ENCODE peak calls at places on chromosomes 12 and 14, in seven cellular contexts. One of them, this sample, is unnamed.

GRCh38 chr12:25276199-25276937 is 25.6 kb upstream of the KRAS start:
- DNase-seq in SW 1271: peak; percentile 43
- DNase-seq in neural progenitor cell: no peak
- DNase-seq in GM20000: no peak
- DNase-seq in renal cortical epithelial cell: peak; percentile 92
- DNase-seq in posterior cingulate gyrus: no peak
- DNase-seq in aorta: no peak
- DNase-seq in this sample: no peak

GRCh38 chr12:98162906-98163678 is 352.3 kb upstream of the TMPO start:
- DNase-seq in SW 1271: no peak
- DNase-seq in aorta: no peak
- DNase-seq in renal cortical epithelial cell: no peak
- DNase-seq in posterior cingulate gyrus: no peak
- DNase-seq in GM20000: no peak
- DNase-seq in neural progenitor cell: peak; percentile 47
- DNase-seq in this sample: no peak

GRCh38 chr12:103538397-103538796 is 42.6 kb upstream of the C12orf42 start:
- DNase-seq in aorta: no peak
- DNase-seq in GM20000: no peak
- DNase-seq in SW 1271: peak; percentile 4
- DNase-seq in posterior cingulate gyrus: no peak
- DNase-seq in renal cortical epithelial cell: peak; percentile 66
- DNase-seq in neural progenitor cell: no peak
- DNase-seq in this sample: no peak

GRCh38 chr14:36055052-36055378 is 121.5 kb downstream of the PTCSC3 start:
- DNase-seq in neural progenitor cell: no peak
- DNase-seq in aorta: no peak
- DNase-seq in posterior cingulate gyrus: no peak
- DNase-seq in renal cortical epithelial cell: no peak
- DNase-seq in SW 1271: no peak
- DNase-seq in GM20000: no peak
- DNase-seq in this sample: no peak

GRCh38 chr12:26614217-26614616 is 218.8 kb downstream of the ITPR2 start:
- DNase-seq in neural progenitor cell: peak; percentile 53
- DNase-seq in posterior cingulate gyrus: peak; percentile 25
- DNase-seq in SW 1271: peak; percentile 36
- DNase-seq in renal cortical epithelial cell: peak; percentile 23
- DNase-seq in GM20000: peak; percentile 6
- DNase-seq in aorta: no peak
- DNase-seq in this sample: no peak

GRCh38 chr14:75910048-75910447 is 71.7 kb downstream of the TGFB3 start:
- DNase-seq in posterior cingulate gyrus: no peak
- DNase-seq in aorta: no peak
- DNase-seq in neural progenitor cell: no peak
- DNase-seq in renal cortical epithelial cell: no peak
- DNase-seq in SW 1271: no peak
- DNase-seq in GM20000: no peak
- DNase-seq in this sample: no peak

GRCh38 chr14:106210650-106211049 is 684.3 kb downstream of the TMEM121 start:
- DNase-seq in posterior cingulate gyrus: no peak
- DNase-seq in SW 1271: no peak
- DNase-seq in renal cortical epithelial cell: no peak
- DNase-seq in GM20000: peak; percentile 8
- DNase-seq in aorta: no peak
- DNase-seq in neural progenitor cell: no peak
- DNase-seq in this sample: no peak

GRCh38 chr14:47438650-47439140 is 236.7 kb downstream of the MDGA2 start:
- DNase-seq in SW 1271: peak; percentile 3
- DNase-seq in neural progenitor cell: no peak
- DNase-seq in aorta: no peak
- DNase-seq in renal cortical epithelial cell: peak; percentile 99
- DNase-seq in GM20000: no peak
- DNase-seq in posterior cingulate gyrus: no peak
- DNase-seq in this sample: no peak

GRCh38 chr14:91315844-91316267 is 71.4 kb upstream of the GPR68 start:
- DNase-seq in posterior cingulate gyrus: no peak
- DNase-seq in GM20000: peak; percentile 89
- DNase-seq in SW 1271: no peak
- DNase-seq in aorta: no peak
- DNase-seq in renal cortical epithelial cell: no peak
- DNase-seq in neural progenitor cell: no peak
- DNase-seq in this sample: no peak

GRCh38 chr12:25694072-25694471 is 141.0 kb upstream of the LMNTD1 start:
- DNase-seq in aorta: no peak
- DNase-seq in neural progenitor cell: no peak
- DNase-seq in renal cortical epithelial cell: no peak
- DNase-seq in GM20000: no peak
- DNase-seq in SW 1271: peak; percentile 48
- DNase-seq in posterior cingulate gyrus: no peak
- DNase-seq in this sample: no peak

GRCh38 chr14:75823334-75823733 is 158.5 kb downstream of the TGFB3 start:
- DNase-seq in SW 1271: no peak
- DNase-seq in neural progenitor cell: no peak
- DNase-seq in GM20000: no peak
- DNase-seq in posterior cingulate gyrus: no peak
- DNase-seq in renal cortical epithelial cell: no peak
- DNase-seq in aorta: peak; percentile 64
- DNase-seq in this sample: no peak

GRCh38 chr14:36426836-36427235 is 93.2 kb downstream of the NKX2-1 start:
- DNase-seq in aorta: no peak
- DNase-seq in renal cortical epithelial cell: no peak
- DNase-seq in neural progenitor cell: no peak
- DNase-seq in SW 1271: no peak
- DNase-seq in posterior cingulate gyrus: no peak
- DNase-seq in GM20000: no peak
- DNase-seq in this sample: no peak

GRCh38 chr12:67002711-67003110 is 266.4 kb upstream of the CAND1 start:
- DNase-seq in GM20000: no peak
- DNase-seq in renal cortical epithelial cell: peak; percentile 60
- DNase-seq in SW 1271: no peak
- DNase-seq in neural progenitor cell: no peak
- DNase-seq in aorta: no peak
- DNase-seq in posterior cingulate gyrus: no peak
- DNase-seq in this sample: no peak

GRCh38 chr12:9030776-9031175 is 41.4 kb downstream of the KLRG1 start:
- DNase-seq in GM20000: no peak
- DNase-seq in SW 1271: no peak
- DNase-seq in aorta: no peak
- DNase-seq in renal cortical epithelial cell: no peak
- DNase-seq in neural progenitor cell: peak; percentile 20
- DNase-seq in posterior cingulate gyrus: no peak
- DNase-seq in this sample: no peak

GRCh38 chr14:54637829-54638446 is 71.0 kb downstream of the SAMD4A start:
- DNase-seq in SW 1271: no peak
- DNase-seq in neural progenitor cell: no peak
- DNase-seq in posterior cingulate gyrus: no peak
- DNase-seq in GM20000: no peak
- DNase-seq in renal cortical epithelial cell: no peak
- DNase-seq in aorta: no peak
- DNase-seq in this sample: no peak

GRCh38 chr12:108568653-108569154 is 6.3 kb downstream of the ISCU start:
- DNase-seq in posterior cingulate gyrus: no peak
- DNase-seq in renal cortical epithelial cell: no peak
- DNase-seq in SW 1271: no peak
- DNase-seq in aorta: no peak
- DNase-seq in neural progenitor cell: no peak
- DNase-seq in GM20000: peak; percentile 78
- DNase-seq in this sample: no peak

GRCh38 chr12:113109872-113110623 is 25.5 kb downstream of the RASAL1 start:
- DNase-seq in renal cortical epithelial cell: no peak
- DNase-seq in aorta: peak; percentile 18
- DNase-seq in GM20000: no peak
- DNase-seq in SW 1271: no peak
- DNase-seq in posterior cingulate gyrus: no peak
- DNase-seq in neural progenitor cell: no peak
- DNase-seq in this sample: no peak

GRCh38 chr14:94180655-94181271 is 6.6 kb downstream of the PPP4R4 start:
- DNase-seq in GM20000: peak; percentile 55
- DNase-seq in posterior cingulate gyrus: no peak
- DNase-seq in aorta: no peak
- DNase-seq in renal cortical epithelial cell: peak; percentile 60
- DNase-seq in SW 1271: peak; percentile 74
- DNase-seq in neural progenitor cell: peak; percentile 42
- DNase-seq in this sample: no peak

GRCh38 chr14:90111895-90112534 is 50.2 kb downstream of the KCNK13 start:
- DNase-seq in SW 1271: no peak
- DNase-seq in posterior cingulate gyrus: no peak
- DNase-seq in aorta: no peak
- DNase-seq in neural progenitor cell: no peak
- DNase-seq in renal cortical epithelial cell: peak; percentile 70
- DNase-seq in GM20000: no peak
- DNase-seq in this sample: no peak

This sample was measured in left ventricle myocardium inferior.